ENCODE peak calls at places on chromosomes 13 and 19, in four cellular contexts. One of them, this sample, is unnamed.

GRCh38 chr19:6241680-6242079 is 38.1 kb downstream of the MLLT1 start:
- DNase-seq in K562: no peak
- DNase-seq in HEK293T: no peak
- DNase-seq in WTC11: no peak
- DNase-seq in this sample: peak

GRCh38 chr13:73870036-73870741 is 264.0 kb downstream of the KLF12 start:
- DNase-seq in WTC11: no peak
- DNase-seq in K562: no peak
- DNase-seq in HEK293T: no peak
- DNase-seq in this sample: no peak

GRCh38 chr13:36151591-36151990 is 20.4 kb upstream of the DCLK1 start:
- DNase-seq in HEK293T: no peak
- DNase-seq in K562: no peak
- DNase-seq in WTC11: no peak
- DNase-seq in this sample: no peak

GRCh38 chr19:3336680-3337523 is 29.5 kb upstream of the NFIC start:
- DNase-seq in K562: no peak
- DNase-seq in WTC11: no peak
- DNase-seq in HEK293T: no peak
- DNase-seq in this sample: peak

GRCh38 chr13:80473695-80474094 is 132.8 kb upstream of the SPRY2 start:
- DNase-seq in WTC11: no peak
- DNase-seq in K562: no peak
- DNase-seq in HEK293T: no peak
- DNase-seq in this sample: peak

GRCh38 chr19:41997851-41998229 is 3.8 kb upstream of the ATP1A3 start:
- DNase-seq in WTC11: peak
- DNase-seq in K562: no peak
- DNase-seq in HEK293T: no peak
- DNase-seq in this sample: no peak

GRCh38 chr19:33804021-33804799 is 7.5 kb downstream of the KCTD15 start:
- DNase-seq in K562: no peak
- DNase-seq in HEK293T: no peak
- DNase-seq in WTC11: no peak
- DNase-seq in this sample: peak

GRCh38 chr13:20566424-20566916 is 487 bp upstream of the IFT88 start:
- DNase-seq in WTC11: no peak
- DNase-seq in HEK293T: no peak
- DNase-seq in K562: peak
- DNase-seq in this sample: peak

GRCh38 chr19:47107953-47108746 is 5.4 kb downstream of the ZC3H4 start:
- DNase-seq in HEK293T: no peak
- DNase-seq in WTC11: no peak
- DNase-seq in K562: no peak
- DNase-seq in this sample: no peak

GRCh38 chr13:97710797-97711196 is 242.7 kb upstream of the IPO5 start:
- DNase-seq in K562: no peak
- DNase-seq in WTC11: no peak
- DNase-seq in HEK293T: no peak
- DNase-seq in this sample: no peak

GRCh38 chr13:64263285-64263684 is 2847.6 kb upstream of the PCDH20 start:
- DNase-seq in HEK293T: no peak
- DNase-seq in K562: no peak
- DNase-seq in WTC11: no peak
- DNase-seq in this sample: no peak

GRCh38 chr19:2145831-2146241 is 5.5 kb downstream of the AP3D1 start:
- DNase-seq in K562: no peak
- DNase-seq in HEK293T: no peak
- DNase-seq in WTC11: no peak
- DNase-seq in this sample: no peak

GRCh38 chr19:19356500-19356899 is 35.9 kb downstream of the MAU2 start:
- DNase-seq in WTC11: no peak
- DNase-seq in HEK293T: no peak
- DNase-seq in K562: no peak
- DNase-seq in this sample: no peak

GRCh38 chr13:99663185-99663825 is 162.0 kb downstream of the TM9SF2 start:
- DNase-seq in K562: no peak
- DNase-seq in HEK293T: no peak
- DNase-seq in WTC11: no peak
- DNase-seq in this sample: no peak

GRCh38 chr13:63408227-63409202 is 1992.9 kb upstream of the PCDH20 start:
- DNase-seq in WTC11: no peak
- DNase-seq in K562: no peak
- DNase-seq in HEK293T: no peak
- DNase-seq in this sample: no peak

GRCh38 chr19:23116802-23117571 is at the start of gene ZNF730:
- DNase-seq in WTC11: peak
- DNase-seq in K562: peak
- DNase-seq in HEK293T: no peak
- DNase-seq in this sample: no peak

GRCh38 chr19:33794578-33795369 is 1.9 kb upstream of the KCTD15 start:
- DNase-seq in HEK293T: no peak
- DNase-seq in K562: no peak
- DNase-seq in WTC11: peak
- DNase-seq in this sample: no peak

GRCh38 chr13:76992548-76993001 is 694 bp downstream of the CLN5 start:
- DNase-seq in WTC11: peak
- DNase-seq in K562: peak
- DNase-seq in HEK293T: peak
- DNase-seq in this sample: no peak

GRCh38 chr19:19205416-19206410 is 2.5 kb upstream of the NR2C2AP start:
- DNase-seq in HEK293T: no peak
- DNase-seq in K562: no peak
- DNase-seq in WTC11: no peak
- DNase-seq in this sample: no peak

GRCh38 chr19:4139614-4140236 is 13.7 kb upstream of the CREB3L3 start:
- DNase-seq in HEK293T: peak
- DNase-seq in WTC11: peak
- DNase-seq in K562: peak
- DNase-seq in this sample: peak

DNA sequence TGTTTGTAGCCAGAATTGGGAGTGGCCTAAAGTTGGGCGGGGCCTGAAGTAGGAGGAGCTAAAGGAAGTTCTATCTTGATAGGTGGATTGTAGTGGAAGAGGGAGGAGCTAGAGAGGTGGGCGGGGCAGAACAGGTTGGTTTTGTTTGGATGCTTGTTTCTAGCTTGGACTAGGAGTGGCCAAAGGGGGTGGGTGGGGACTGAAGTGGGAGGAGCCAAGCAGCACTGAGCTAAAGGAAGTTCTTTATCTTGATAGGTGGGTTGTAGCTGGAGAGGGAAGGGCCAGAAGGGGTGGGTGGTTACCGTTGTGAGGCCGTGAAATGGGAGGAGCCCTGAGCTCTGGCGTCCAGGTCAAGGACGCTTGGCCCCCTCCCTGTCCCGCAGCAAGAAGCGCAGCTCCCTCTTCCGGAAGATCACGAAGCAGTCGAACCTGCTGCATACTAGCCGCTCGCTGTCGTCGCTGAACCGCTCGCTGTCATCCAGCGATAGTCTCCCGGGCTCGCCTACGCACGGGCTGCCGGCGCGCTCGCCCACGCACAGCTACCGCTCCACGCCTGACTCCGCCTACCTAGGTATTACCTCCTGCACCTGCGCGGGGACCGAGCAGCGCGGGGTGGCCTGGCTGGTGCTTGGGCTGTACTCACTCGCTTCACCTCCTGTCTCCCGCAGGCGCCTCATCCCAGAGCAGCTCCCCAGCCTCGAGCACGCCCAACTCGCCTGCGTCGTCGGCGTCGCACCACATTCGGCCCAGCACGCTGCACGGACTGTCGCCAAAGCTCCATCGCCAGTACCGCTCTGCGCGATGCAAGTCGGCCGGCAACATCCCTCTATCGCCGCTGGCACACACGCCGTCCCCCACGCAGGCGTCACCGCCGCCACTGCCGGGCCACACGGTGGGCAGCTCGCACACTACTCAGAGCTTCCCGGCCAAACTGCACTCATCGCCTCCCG is 8.0 kb downstream of the DNASE2 start:
- DNase-seq in WTC11: peak
- DNase-seq in HEK293T: peak
- DNase-seq in K562: peak
- DNase-seq in this sample: peak
- TF ChIP-seq ELF4 in WTC11: no peak
- TF ChIP-seq ELF4 in HEK293T: no peak
- TF ChIP-seq ELF4 in K562: no peak
- TF ChIP-seq ELF4 in this sample: no peak

DNA sequence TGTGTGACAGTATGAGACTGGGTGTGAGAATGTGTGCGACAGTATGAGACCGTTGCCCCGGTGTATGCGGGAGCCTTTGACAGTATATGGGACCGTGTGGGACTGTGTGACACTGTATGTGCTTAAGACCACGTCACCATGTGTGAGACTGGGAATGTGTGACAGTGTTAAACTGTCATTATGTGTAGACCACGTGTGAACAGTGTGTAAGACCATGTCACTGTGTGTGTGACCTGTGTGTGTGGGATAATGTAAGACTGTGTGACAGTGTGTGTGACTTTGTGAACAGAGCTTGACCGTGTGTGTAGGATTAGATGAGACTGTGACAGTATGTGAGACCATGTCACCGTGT is 549 bp downstream of the ZNF583 start:
- DNase-seq in K562: peak
- DNase-seq in WTC11: no peak
- DNase-seq in HEK293T: no peak
- DNase-seq in this sample: no peak
- TF ChIP-seq ELF4 in K562: no peak
- TF ChIP-seq ELF4 in WTC11: no peak
- TF ChIP-seq ELF4 in HEK293T: no peak
- TF ChIP-seq ELF4 in this sample: no peak

DNA sequence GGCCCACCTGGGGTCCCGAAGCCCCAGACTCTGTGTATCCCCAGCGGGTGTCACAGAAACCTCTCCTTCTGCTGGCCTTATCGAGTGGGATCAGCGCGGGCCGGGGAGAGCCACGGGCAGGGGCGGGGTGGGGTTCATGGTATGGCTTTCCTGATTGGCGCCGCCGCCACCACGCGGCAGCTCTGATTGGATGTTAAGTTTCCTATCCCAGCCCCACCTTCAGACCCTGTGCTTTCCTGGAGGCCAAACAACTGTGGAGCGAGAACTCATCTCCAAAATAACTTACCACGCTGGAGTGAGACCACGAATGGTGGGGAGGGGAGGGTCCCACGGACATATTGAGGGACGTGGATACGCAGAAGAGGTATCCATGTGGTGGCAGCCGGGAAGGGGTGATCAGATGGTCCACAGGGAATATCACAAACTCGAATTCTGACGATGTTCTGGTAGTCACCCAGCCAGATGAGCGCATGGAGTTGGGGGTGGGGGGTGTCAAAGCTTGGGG is 1.0 kb upstream of the ICAM5 start:
- DNase-seq in WTC11: peak
- DNase-seq in HEK293T: no peak
- DNase-seq in K562: peak
- DNase-seq in this sample: peak
- TF ChIP-seq ELF4 in WTC11: no peak
- TF ChIP-seq ELF4 in HEK293T: no peak
- TF ChIP-seq ELF4 in K562: no peak
- TF ChIP-seq ELF4 in this sample: no peak

GRCh38 chr13:112066624-112067004 is 335 bp upstream of the SOX1 start:
- DNase-seq in K562: no peak
- DNase-seq in HEK293T: no peak
- DNase-seq in WTC11: peak
- DNase-seq in this sample: no peak
- TF ChIP-seq ELF4 in K562: no peak
- TF ChIP-seq ELF4 in HEK293T: no peak
- TF ChIP-seq ELF4 in WTC11: no peak
- TF ChIP-seq ELF4 in this sample: no peak

DNA sequence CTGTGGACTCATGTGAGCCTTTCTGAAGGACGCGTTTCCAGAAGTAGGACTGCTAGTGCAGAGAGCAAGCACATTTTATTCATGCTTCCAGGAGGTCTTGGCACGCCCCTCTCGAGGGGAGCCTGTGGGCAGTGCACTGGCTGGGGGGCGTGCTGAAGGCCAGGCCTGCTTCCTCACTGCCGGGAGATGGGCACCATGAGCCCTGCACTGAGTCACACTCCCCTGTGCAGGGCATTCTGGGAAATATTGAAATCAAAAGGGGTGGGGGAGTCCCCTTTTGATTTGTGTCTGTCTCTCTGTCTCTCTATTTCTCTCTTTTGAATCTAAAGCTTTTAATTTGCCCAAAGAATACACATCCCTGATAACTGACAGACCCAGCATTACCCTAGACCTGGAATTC is 34.0 kb downstream of the DPF1 start:
- DNase-seq in HEK293T: no peak
- DNase-seq in K562: no peak
- DNase-seq in WTC11: no peak
- DNase-seq in this sample: no peak
- TF ChIP-seq ELF4 in HEK293T: no peak
- TF ChIP-seq ELF4 in K562: no peak
- TF ChIP-seq ELF4 in WTC11: no peak
- TF ChIP-seq ELF4 in this sample: no peak